ENCODE peak calls at places on chromosome 22, in four cellular contexts. D is NCI-H1417; E is stimulated activated CD8-positive, alpha-beta memory T cell treated with anti-CD3 and anti-CD28 coated beads, Interleukin-4, amount 100 ng/mL, for 1 hour; B is uterus. G is an unnamed sample.

GRCh38 chr22:23115369-23115768 is 26.4 kb downstream of the RSPH14 start:
- DNase-seq in B (no peak), D (no peak), E (no peak), G (no peak)

GRCh38 chr22:21042978-21043855 is 2.5 kb upstream of the LRRC74B start:
- DNase-seq in E (no peak), B (no peak), D (no peak), G (no peak)

GRCh38 chr22:37079668-37080171 is 28.2 kb downstream of the KCTD17 start:
- DNase-seq in B (no peak), E (peak), D (no peak), G (no peak)

GRCh38 chr22:43305806-43306205 is 37.4 kb downstream of the SCUBE1 start:
- DNase-seq in E (no peak), D (no peak), B (no peak), G (no peak)

GRCh38 chr22:36331912-36332622 is 55.7 kb downstream of the MYH9 start:
- DNase-seq in D (no peak), B (peak), E (no peak), G (no peak)

GRCh38 chr22:34765115-34765514 is 300.8 kb upstream of the ISX start:
- DNase-seq in D (no peak), E (no peak), B (no peak), G (no peak)

GRCh38 chr22:40453676-40454075 is 83.3 kb downstream of the SGSM3 start:
- DNase-seq in E (no peak), B (no peak), D (no peak), G (no peak)

GRCh38 chr22:25880524-25880923 is 138.5 kb downstream of the MYO18B start:
- DNase-seq in D (no peak), E (no peak), B (no peak), G (no peak)

GRCh38 chr22:41682033-41682807 is 6.4 kb downstream of the SNU13 start:
- DNase-seq in D (no peak), B (peak), E (peak), G (no peak)

GRCh38 chr22:44894782-44895181 is 115.0 kb downstream of the PHF21B start:
- DNase-seq in D (no peak), B (no peak), E (no peak), G (no peak)

GRCh38 chr22:39594411-39594810 is 23.9 kb downstream of the CACNA1I start:
- DNase-seq in E (no peak), B (no peak), D (peak), G (no peak)

GRCh38 chr22:21448627-21449416 is 18.4 kb upstream of the TMEM191C start:
- DNase-seq in B (no peak), E (no peak), D (no peak), G (no peak)

GRCh38 chr22:42855726-42856125 is 1.3 kb downstream of the ARFGAP3 start:
- DNase-seq in E (no peak), D (no peak), B (no peak), G (no peak)

GRCh38 chr22:20495861-20496681 is 476 bp upstream of the KLHL22 start:
- DNase-seq in E (peak), D (peak), B (peak), G (peak)

GRCh38 chr22:38973289-38974169 is 8.6 kb upstream of the APOBEC3B start:
- DNase-seq in E (peak), B (no peak), D (peak), G (no peak)

GRCh38 chr22:50684986-50685385 is 12.4 kb downstream of the SHANK3 start:
- DNase-seq in D (no peak), E (no peak), B (no peak), G (no peak)

GRCh38 chr22:28023036-28023435 is 104.0 kb upstream of the PITPNB start:
- DNase-seq in E (no peak), D (no peak), B (peak), G (no peak)

GRCh38 chr22:39688186-39688768 is 117.7 kb downstream of the CACNA1I start:
- DNase-seq in E (no peak), B (no peak), D (no peak), G (no peak)